ENCODE peak calls at places on chromosomes 16 and 17, in eight cellular contexts. T is lung, P is aorta, D is tibial nerve, I is A549, K is H9, A is cardiac muscle cell, V is endodermal cell. C is an unnamed sample.

GRCh38 chr16:4053663-4054479 is 62.4 kb downstream of the ADCY9 start:
- DNase-seq in V (no peak), T (peak; percentile 76), P (peak; percentile 84), D (peak; percentile 65), A (no peak), K (no peak), I (peak; percentile 29), C (no peak)

GRCh38 chr17:29120439-29120838 is 59.8 kb downstream of the MYO18A start:
- DNase-seq in A (no peak), V (no peak), K (no peak), D (no peak), T (no peak), I (no peak), P (no peak), C (no peak)

GRCh38 chr16:24906901-24907300 is 61.1 kb downstream of the SLC5A11 start:
- DNase-seq in V (no peak), K (no peak), I (no peak), D (no peak), A (no peak), T (no peak), P (no peak), C (no peak)

GRCh38 chr16:11583889-11584565 is 2.7 kb downstream of the LITAF start:
- DNase-seq in I (peak; percentile 69), D (no peak), K (no peak), P (peak; percentile 52), A (no peak), T (no peak), V (no peak), C (no peak)

GRCh38 chr16:27632267-27632666 is 82.3 kb downstream of the KATNIP start:
- DNase-seq in I (no peak), K (no peak), A (no peak), T (no peak), D (no peak), P (no peak), V (no peak), C (no peak)

GRCh38 chr16:88785106-88785924 is at the start of gene PIEZO1:
- DNase-seq in V (peak; percentile 80), A (peak; percentile 80), K (no peak), P (peak; percentile 81), I (peak; percentile 70), T (peak; percentile 79), D (peak; percentile 63), C (peak; percentile 85)

GRCh38 chr16:66166451-66166850 is 200.0 kb upstream of the CDH5 start:
- DNase-seq in A (no peak), K (no peak), T (no peak), D (no peak), P (no peak), I (no peak), V (no peak), C (no peak)

GRCh38 chr17:80060629-80061028 is 24.2 kb downstream of the CCDC40 start:
- DNase-seq in D (no peak), V (no peak), I (no peak), P (no peak), T (no peak), A (no peak), K (no peak), C (no peak)

GRCh38 chr17:7034955-7035590 is 742 bp upstream of the SLC16A13 start:
- DNase-seq in D (no peak), I (no peak), T (no peak), P (no peak), K (no peak), A (no peak), V (no peak), C (peak; percentile 65)

GRCh38 chr16:71338193-71338592 is 20.3 kb upstream of the CALB2 start:
- DNase-seq in K (no peak), A (no peak), P (no peak), T (no peak), I (peak; percentile 64), D (no peak), V (no peak), C (no peak)

GRCh38 chr17:63390090-63390489 is 56.0 kb downstream of the CYB561 start:
- DNase-seq in P (no peak), D (no peak), I (no peak), K (no peak), A (no peak), T (no peak), V (no peak), C (no peak)

GRCh38 chr17:38747385-38748328 is 479 bp downstream of the PCGF2 start:
- DNase-seq in V (peak; percentile 85), T (no peak), A (peak; percentile 61), K (no peak), P (peak; percentile 60), D (no peak), I (peak; percentile 42), C (no peak)

GRCh38 chr17:49298371-49298976 is 63.6 kb downstream of the ZNF652 start:
- DNase-seq in K (no peak), V (no peak), I (no peak), A (no peak), P (no peak), T (no peak), D (no peak), C (no peak)

GRCh38 chr17:50943575-50943933 is 77.4 kb upstream of the TOB1 start:
- DNase-seq in A (no peak), I (no peak), D (peak; percentile 12), P (peak; percentile 35), V (peak; percentile 47), T (no peak), K (peak; percentile 28), C (no peak)

GRCh38 chr17:40059729-40060475 is 2.9 kb upstream of the THRA start:
- DNase-seq in V (peak; percentile 41), T (no peak), D (no peak), A (no peak), I (no peak), P (no peak), K (no peak), C (no peak)

GRCh38 chr16:56997264-56997663 is 7.9 kb downstream of the NLRC5 start:
- DNase-seq in V (no peak), P (no peak), T (no peak), K (no peak), I (no peak), D (no peak), A (no peak), C (no peak)

GRCh38 chr17:35973333-35974260 is 7.7 kb downstream of the CCL16 start:
- DNase-seq in P (no peak), A (no peak), T (no peak), V (no peak), I (peak; percentile 16), K (no peak), D (no peak), C (no peak)

GRCh38 chr17:79812969-79813825 is 16.3 kb upstream of the CBX8 start:
- DNase-seq in K (peak; percentile 50), D (no peak), A (no peak), V (peak; percentile 80), T (no peak), I (no peak), P (no peak), C (no peak)

GRCh38 chr17:76131692-76132573 is 9.1 kb downstream of the FOXJ1 start:
- DNase-seq in I (no peak), P (no peak), V (no peak), D (no peak), T (no peak), K (no peak), A (no peak), C (no peak)

GRCh38 chr17:62704381-62704971 is 77.0 kb downstream of the MRC2 start:
- DNase-seq in A (peak; percentile 44), V (peak; percentile 90), K (peak; percentile 79), P (no peak), T (peak; percentile 39), D (no peak), I (peak; percentile 57), C (no peak)

GRCh38 chr16:57651344-57652333 is 16.5 kb upstream of the ADGRG3 start:
- DNase-seq in V (peak; percentile 72), I (no peak), P (no peak), T (no peak), A (peak; percentile 26), D (no peak), K (no peak), C (peak; percentile 27)

GRCh38 chr17:1471931-1472727 is 16.1 kb upstream of the CRK start:
- DNase-seq in V (peak; percentile 76), K (peak; percentile 72), I (no peak), D (no peak), P (no peak), T (no peak), A (no peak), C (no peak)
- H3K4me1 ChIP-seq in V (no peaks in the 10 kb centered on the region), K (no peaks in the 10 kb centered on the region), I (no peaks in the 10 kb centered on the region), D (peaks cover 17% of the 10 kb centered on the region), P (no peaks in the 10 kb centered on the region), T (no peaks in the 10 kb centered on the region), A (no peaks in the 10 kb centered on the region), C (peaks cover 9% of the 10 kb centered on the region)

GRCh38 chr17:2842464-2842863 is 46.2 kb downstream of the RAP1GAP2 start:
- DNase-seq in T (no peak), P (no peak), K (no peak), A (no peak), D (no peak), V (no peak), I (no peak), C (no peak)
- H3K4me1 ChIP-seq in T (no peaks in the 10 kb centered on the region), P (no peaks in the 10 kb centered on the region), K (no peaks in the 10 kb centered on the region), A (no peaks in the 10 kb centered on the region), D (no peaks in the 10 kb centered on the region), V (no peaks in the 10 kb centered on the region), I (peaks cover 31% of the 10 kb centered on the region), C (peaks cover 2% of the 10 kb centered on the region)

DNA sequence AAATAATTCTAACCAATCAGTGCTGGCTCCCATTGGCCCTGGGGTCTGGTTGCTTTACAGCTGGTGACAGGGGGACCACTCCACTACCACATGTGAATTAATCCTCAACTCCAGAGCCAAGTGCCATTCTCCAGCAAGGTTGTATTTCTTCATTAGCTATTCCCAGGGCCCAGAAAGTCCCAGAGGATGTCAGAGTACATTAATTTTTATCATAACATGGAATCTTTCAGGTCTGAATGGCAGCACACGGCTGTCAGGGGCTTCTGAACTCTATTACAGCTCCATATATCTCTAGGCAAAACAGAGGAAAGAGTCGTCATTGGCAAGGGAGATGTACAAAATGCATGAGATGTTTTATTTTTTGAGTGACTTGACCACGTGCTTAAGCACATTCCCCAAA is 303.3 kb downstream of the WWOX start:
- DNase-seq in K (no peak), I (no peak), D (no peak), A (no peak), T (no peak), P (no peak), V (no peak), C (no peak)
- H3K4me1 ChIP-seq in K (no peaks in the 10 kb centered on the region), I (no peaks in the 10 kb centered on the region), D (no peaks in the 10 kb centered on the region), A (no peaks in the 10 kb centered on the region), T (no peaks in the 10 kb centered on the region), P (no peaks in the 10 kb centered on the region), V (no peaks in the 10 kb centered on the region), C (no peaks in the 10 kb centered on the region)

GRCh38 chr16:48963306-48963705 is 318.3 kb downstream of the CBLN1 start:
- DNase-seq in K (no peak), V (no peak), A (no peak), D (no peak), P (no peak), T (no peak), I (peak; percentile 17), C (no peak)

GRCh38 chr16:48960830-48961229 is 320.8 kb downstream of the CBLN1 start:
- DNase-seq in I (no peak), V (no peak), A (no peak), T (no peak), D (no peak), P (no peak), K (no peak), C (no peak)

GRCh38 chr16:48961546-48961945 is 320.1 kb downstream of the CBLN1 start:
- DNase-seq in P (no peak), D (no peak), A (no peak), I (no peak), K (no peak), V (no peak), T (no peak), C (no peak)

GRCh38 chr16:48965391-48965790 is 316.2 kb downstream of the CBLN1 start:
- DNase-seq in P (no peak), A (no peak), T (no peak), V (no peak), I (no peak), K (no peak), D (no peak), C (no peak)

GRCh38 chr16:48963901-48964615 is 317.6 kb downstream of the CBLN1 start:
- DNase-seq in A (no peak), T (no peak), D (no peak), I (peak; percentile 36), V (no peak), P (no peak), K (no peak), C (no peak)
- H3K4me1 ChIP-seq in A (peaks cover 32% of the 10 kb centered on the region), T (no peaks in the 10 kb centered on the region), D (no peaks in the 10 kb centered on the region), I (peaks cover 18% of the 10 kb centered on the region), V (no peaks in the 10 kb centered on the region), P (no peaks in the 10 kb centered on the region), K (no peaks in the 10 kb centered on the region), C (no peaks in the 10 kb centered on the region)

C was measured in CD4-positive, alpha-beta memory T cell.